ENCODE peak calls at places on chromosome 1, in six cellular contexts. Q is dermis microvascular lymphatic vessel endothelial cell; B is cortex of kidney; T is stimulated activated CD8-positive, alpha-beta memory T cell treated with anti-CD3 and anti-CD28 coated beads, Interleukin-7, amount 100 ng/mL, for 1 hour; R is stimulated activated naive B cell treated with anti-CD40 and anti-IgM and Interleukin-4, amounts not matched to agents 10 μg/mL and 1 μg/mL and 100 μg/mL, for 72 hours; X is suprapubic skin. V is an unnamed sample.

GRCh38 chr1:171740987-171741871 is 636 bp downstream of the VAMP4 start:
- DNase-seq in Q (no peak), B (no peak), T (peak), R (peak), X (peak), V (no peak)

GRCh38 chr1:162144853-162145252 is 75.4 kb downstream of the NOS1AP start:
- DNase-seq in Q (no peak), B (no peak), T (no peak), R (no peak), X (no peak), V (no peak)

GRCh38 chr1:63912643-63913042 is 138.8 kb downstream of the ROR1 start:
- DNase-seq in Q (no peak), B (no peak), T (no peak), R (no peak), X (no peak), V (no peak)

GRCh38 chr1:152347116-152347728 is 12.6 kb downstream of the FLG2 start:
- DNase-seq in Q (peak), B (no peak), T (peak), R (peak), X (no peak), V (no peak)

GRCh38 chr1:13662498-13662897 is 37.5 kb upstream of the PRDM2 start:
- DNase-seq in Q (no peak), B (no peak), T (no peak), R (no peak), X (peak), V (no peak)

GRCh38 chr1:215497516-215497915 is 69.6 kb upstream of the KCTD3 start:
- DNase-seq in Q (no peak), B (no peak), T (no peak), R (no peak), X (no peak), V (no peak)

GRCh38 chr1:167820684-167821355 is 93.1 kb downstream of the ADCY10 start:
- DNase-seq in Q (no peak), B (no peak), T (no peak), R (no peak), X (no peak), V (no peak)

GRCh38 chr1:117235863-117236465 is 25.2 kb upstream of the VTCN1 start:
- DNase-seq in Q (no peak), B (no peak), T (no peak), R (no peak), X (no peak), V (no peak)

GRCh38 chr1:42733415-42734200 is 6.4 kb downstream of the CLDN19 start:
- DNase-seq in Q (no peak), B (no peak), T (no peak), R (no peak), X (peak), V (no peak)

GRCh38 chr1:37161171-37161570 is 126.9 kb upstream of the GRIK3 start:
- DNase-seq in Q (no peak), B (no peak), T (no peak), R (no peak), X (no peak), V (no peak)

GRCh38 chr1:244672961-244673695 is 20.2 kb downstream of the DESI2 start:
- DNase-seq in Q (no peak), B (no peak), T (no peak), R (no peak), X (no peak), V (no peak)

GRCh38 chr1:246367046-246367445 is 140.0 kb downstream of the SMYD3 start:
- DNase-seq in Q (no peak), B (no peak), T (no peak), R (no peak), X (no peak), V (no peak)

GRCh38 chr1:17011439-17012307 is at the start of gene ATP13A2:
- DNase-seq in Q (peak), B (no peak), T (peak), R (peak), X (peak), V (peak)

GRCh38 chr1:113830039-113830438 is 17.8 kb upstream of the RSBN1 start:
- DNase-seq in Q (no peak), B (no peak), T (no peak), R (no peak), X (no peak), V (no peak)

GRCh38 chr1:213996320-213997022 is 8.7 kb downstream of the PROX1 start:
- DNase-seq in Q (no peak), B (no peak), T (no peak), R (no peak), X (no peak), V (no peak)

GRCh38 chr1:39959651-39960333 is 4.8 kb downstream of the MFSD2A start:
- DNase-seq in Q (no peak), B (no peak), T (no peak), R (no peak), X (no peak), V (no peak)

GRCh38 chr1:203342192-203342940 is 8.6 kb downstream of the FMOD start:
- DNase-seq in Q (no peak), B (no peak), T (no peak), R (peak), X (no peak), V (peak)

GRCh38 chr1:231241751-231242150 is 739 bp downstream of the GNPAT start:
- DNase-seq in Q (no peak), B (no peak), T (no peak), R (no peak), X (no peak), V (no peak)